ENCODE peak calls at places on chromosomes 16 and 17, in nine cellular contexts. F is tibial artery; O is CD8-positive, alpha-beta memory T cell; W is effector memory CD4-positive, alpha-beta T cell; E is ascending aorta; R is IMR-90; D is astrocyte; G is breast epithelium; A is naive thymus-derived CD4-positive, alpha-beta T cell. K is an unnamed sample.

GRCh38 chr16:46621006-46621629 is at the start of gene SHCBP1:
- DNase-seq in F (peak), O (peak), W (peak), E (peak), R (peak), D (peak), G (peak), A (peak), K (peak)

GRCh38 chr17:9987779-9988585 is 82.9 kb upstream of the RCVRN start:
- DNase-seq in F (no peak), O (peak), W (no peak), E (no peak), R (peak), D (no peak), G (no peak), A (peak), K (peak)

GRCh38 chr16:28531777-28532744 is 6.7 kb downstream of the NUPR1 start:
- DNase-seq in F (peak), O (no peak), W (no peak), E (peak), R (no peak), D (no peak), G (peak), A (no peak), K (peak)

GRCh38 chr17:56699186-56699895 is 105.8 kb downstream of the NOG start:
- DNase-seq in F (peak), O (no peak), W (no peak), E (peak), R (peak), D (peak), G (peak), A (no peak), K (peak)

GRCh38 chr16:83744521-83744981 is 63.2 kb upstream of the HSBP1 start:
- DNase-seq in F (peak), O (no peak), W (no peak), E (peak), R (peak), D (no peak), G (no peak), A (no peak), K (no peak)

GRCh38 chr16:88854306-88855111 is 2.2 kb downstream of the GALNS start:
- DNase-seq in F (no peak), O (no peak), W (no peak), E (no peak), R (no peak), D (no peak), G (no peak), A (no peak), K (no peak)

GRCh38 chr16:27472091-27473020 is 70.4 kb downstream of the IL21R start:
- DNase-seq in F (no peak), O (no peak), W (no peak), E (no peak), R (no peak), D (no peak), G (no peak), A (no peak), K (no peak)

GRCh38 chr17:43855061-43855460 is 8.1 kb downstream of the CD300LG start:
- DNase-seq in F (peak), O (no peak), W (no peak), E (no peak), R (no peak), D (no peak), G (no peak), A (no peak), K (no peak)

GRCh38 chr16:21224800-21225199 is 8.7 kb upstream of the ANKS4B start:
- DNase-seq in F (no peak), O (no peak), W (no peak), E (no peak), R (no peak), D (no peak), G (no peak), A (no peak), K (no peak)

GRCh38 chr16:85444879-85445778 is 168.0 kb upstream of the GSE1 start:
- DNase-seq in F (no peak), O (no peak), W (no peak), E (no peak), R (no peak), D (no peak), G (no peak), A (no peak), K (no peak)

GRCh38 chr17:63311416-63311937 is 134.6 kb downstream of the CYB561 start:
- DNase-seq in F (no peak), O (no peak), W (no peak), E (no peak), R (no peak), D (no peak), G (no peak), A (no peak), K (no peak)

GRCh38 chr16:54493076-54493475 is 206.5 kb upstream of the IRX3 start:
- DNase-seq in F (no peak), O (no peak), W (no peak), E (no peak), R (no peak), D (peak), G (no peak), A (no peak), K (no peak)

GRCh38 chr17:44487170-44487569 is 16.0 kb downstream of the GPATCH8 start:
- DNase-seq in F (no peak), O (no peak), W (no peak), E (no peak), R (no peak), D (no peak), G (no peak), A (no peak), K (no peak)

GRCh38 chr16:87648236-87648635 is 45.9 kb downstream of the JPH3 start:
- DNase-seq in F (no peak), O (no peak), W (no peak), E (no peak), R (no peak), D (no peak), G (no peak), A (no peak), K (no peak)

GRCh38 chr17:5437721-5438317 is 1.1 kb downstream of the C1QBP start:
- DNase-seq in F (no peak), O (no peak), W (no peak), E (no peak), R (peak), D (peak), G (no peak), A (no peak), K (no peak)

GRCh38 chr16:12461201-12461600 is 342.5 kb downstream of the CPPED1 start:
- DNase-seq in F (no peak), O (no peak), W (no peak), E (no peak), R (peak), D (peak), G (no peak), A (no peak), K (no peak)

GRCh38 chr17:6072157-6072556 is 2.0 kb downstream of the WSCD1 start:
- DNase-seq in F (no peak), O (no peak), W (no peak), E (no peak), R (no peak), D (no peak), G (no peak), A (no peak), K (no peak)

GRCh38 chr16:67678354-67679023 is 11.9 kb downstream of the C16orf86 start:
- DNase-seq in F (no peak), O (no peak), W (no peak), E (no peak), R (no peak), D (no peak), G (no peak), A (no peak), K (no peak)

GRCh38 chr17:74385201-74385600 is 17.9 kb downstream of the GPR142 start:
- DNase-seq in F (no peak), O (no peak), W (no peak), E (no peak), R (no peak), D (no peak), G (no peak), A (no peak), K (no peak)

GRCh38 chr16:57413301-57413730 is 8.7 kb downstream of the CCL17 start:
- DNase-seq in F (no peak), O (no peak), W (no peak), E (no peak), R (no peak), D (no peak), G (no peak), A (no peak), K (no peak)

GRCh38 chr17:82003411-82004381 is 19.0 kb downstream of the CENPX start:
- DNase-seq in F (peak), O (no peak), W (no peak), E (peak), R (peak), D (peak), G (peak), A (no peak), K (peak)

GRCh38 chr17:77253611-77254051 is 112.9 kb downstream of the SEC14L1 start:
- DNase-seq in F (no peak), O (no peak), W (no peak), E (no peak), R (peak), D (peak), G (no peak), A (no peak), K (no peak)

GRCh38 chr17:7897090-7897489 is 8.5 kb downstream of the CHD3 start:
- DNase-seq in F (no peak), O (no peak), W (no peak), E (no peak), R (peak), D (no peak), G (no peak), A (no peak), K (no peak)
- H3K27ac ChIP-seq in F (no peak), O (no peak), W (no peak), E (no peak), R (no peak), D (no peak), G (no peak), A (no peak), K (no peak)

DNA sequence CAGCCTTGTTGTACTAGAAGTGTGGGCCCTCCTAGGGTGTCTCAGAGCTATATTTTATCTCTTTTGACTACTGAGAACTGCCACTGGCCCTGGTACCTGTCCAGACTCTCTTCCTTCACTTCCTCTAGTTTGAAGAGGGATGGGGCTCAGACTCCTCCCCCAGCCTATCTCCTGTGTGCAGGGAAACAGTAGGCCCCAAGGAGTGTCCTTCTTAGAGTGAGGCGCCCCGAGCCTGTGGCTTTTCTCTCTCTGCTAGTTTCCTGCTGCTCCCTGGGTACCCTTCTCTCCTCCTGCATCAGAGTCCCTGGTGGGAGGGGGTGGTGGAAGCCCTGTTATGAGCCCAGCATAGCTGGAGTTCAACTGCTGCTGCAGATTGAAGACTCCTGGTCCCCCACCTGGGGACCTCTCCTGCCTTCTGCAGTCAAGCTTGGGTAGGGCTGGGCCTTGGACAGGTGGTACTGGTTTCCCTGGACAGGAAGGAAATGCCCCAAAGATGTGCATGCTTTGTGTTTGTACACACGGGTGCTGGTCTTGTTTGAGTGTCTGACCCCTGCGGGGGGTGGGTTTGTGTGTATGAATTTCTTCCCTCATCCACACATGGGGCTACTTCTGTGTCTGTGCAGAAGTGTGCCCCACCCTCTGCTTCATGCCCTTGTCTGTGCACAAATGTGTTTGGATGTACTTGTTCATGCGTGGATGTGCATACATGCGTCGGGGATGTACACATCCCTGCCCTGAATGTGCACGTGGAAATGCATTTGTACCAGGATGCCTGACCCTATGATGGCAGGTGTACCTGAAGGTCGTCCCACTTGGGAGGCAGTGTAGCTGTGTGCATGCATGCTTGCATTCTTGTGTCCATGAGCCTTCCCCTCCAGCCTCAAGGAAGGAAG is 6.9 kb downstream of the RARA start:
- DNase-seq in F (peak), O (no peak), W (no peak), E (peak), R (no peak), D (no peak), G (no peak), A (no peak), K (no peak)
- H3K4me3 ChIP-seq in F (peak), O (no peak), W (no peak), E (no peak), R (no peak), D (no peak), G (peak), A (no peak), K (no peak)

GRCh38 chr16:2999929-3000328 is 12.8 kb upstream of the CLDN9 start:
- DNase-seq in F (no peak), O (no peak), W (no peak), E (no peak), R (no peak), D (no peak), G (no peak), A (no peak), K (no peak)
- H3K27ac ChIP-seq in F (no peak), O (no peak), W (no peak), E (no peak), R (no peak), D (no peak), G (no peak), A (no peak), K (no peak)

DNA sequence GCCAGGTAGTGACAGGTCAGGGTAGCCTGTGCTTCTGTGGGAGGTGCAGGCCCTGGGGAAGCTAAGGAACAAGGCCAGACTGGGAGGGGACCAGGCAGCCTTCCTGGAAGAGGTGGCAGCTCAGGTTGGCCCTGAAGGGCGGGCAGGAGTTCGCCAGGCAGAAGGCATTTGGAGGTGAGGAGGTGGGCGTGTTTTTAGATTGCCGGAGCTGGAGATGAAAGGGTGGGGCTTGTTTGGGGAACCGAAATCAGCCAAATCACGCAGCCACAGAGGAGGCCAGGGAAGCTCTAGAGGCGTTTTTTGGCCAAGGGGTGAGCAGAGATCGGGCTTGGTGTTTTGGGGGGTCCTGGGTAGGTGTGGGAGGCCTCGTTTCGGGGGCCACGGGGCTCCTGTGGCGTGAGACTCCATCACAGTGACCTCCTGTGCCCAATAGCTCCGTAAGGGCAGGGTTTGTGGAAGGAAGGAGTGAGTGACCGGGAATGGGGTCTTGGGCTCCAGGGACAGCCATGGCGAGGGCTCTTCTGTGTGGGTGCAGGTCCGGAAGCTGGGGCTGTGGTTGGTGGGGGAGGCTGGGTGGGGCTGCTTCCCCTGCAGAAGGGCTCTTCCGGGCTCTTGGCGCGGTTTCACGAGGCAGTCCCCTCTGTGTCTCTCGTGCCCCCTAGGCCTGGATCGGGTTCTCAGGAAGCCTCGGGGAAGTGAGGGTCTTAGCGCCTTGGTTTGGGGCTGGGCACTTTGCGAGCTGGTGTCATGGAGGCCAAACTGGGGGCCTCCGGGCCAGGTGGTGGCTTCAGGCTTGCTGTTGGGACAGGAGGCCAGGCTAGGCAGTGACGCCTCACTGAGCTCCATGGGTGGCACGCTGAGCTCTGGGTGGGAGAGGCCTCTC is 7.8 kb downstream of the ADCY7 start:
- DNase-seq in F (peak), O (peak), W (peak), E (no peak), R (no peak), D (no peak), G (no peak), A (peak), K (no peak)
- H3K4me3 ChIP-seq in F (peak), O (peak), W (peak), E (no peak), R (no peak), D (no peak), G (peak), A (peak), K (peak)

GRCh38 chr17:65060855-65061254 is 4.3 kb upstream of the GNA13 start:
- DNase-seq in F (no peak), O (no peak), W (no peak), E (no peak), R (no peak), D (no peak), G (no peak), A (no peak), K (no peak)

GRCh38 chr17:65064452-65065019 is 8.0 kb upstream of the GNA13 start:
- DNase-seq in F (no peak), O (no peak), W (no peak), E (no peak), R (peak), D (peak), G (no peak), A (no peak), K (no peak)

GRCh38 chr17:65058615-65059014 is 2.1 kb upstream of the GNA13 start:
- DNase-seq in F (no peak), O (no peak), W (no peak), E (no peak), R (no peak), D (no peak), G (no peak), A (no peak), K (no peak)

GRCh38 chr17:65061621-65062020 is 5.1 kb upstream of the GNA13 start:
- DNase-seq in F (no peak), O (no peak), W (no peak), E (no peak), R (no peak), D (no peak), G (no peak), A (no peak), K (no peak)

GRCh38 chr17:65062168-65062915 is 5.8 kb upstream of the GNA13 start:
- DNase-seq in F (no peak), O (no peak), W (no peak), E (no peak), R (no peak), D (no peak), G (no peak), A (no peak), K (no peak)
- H3K27ac ChIP-seq in F (no peak), O (no peak), W (no peak), E (no peak), R (no peak), D (no peak), G (peak), A (no peak), K (no peak)

GRCh38 chr16:71287903-71288302 is 1.3 kb downstream of the CMTR2 start:
- DNase-seq in F (no peak), O (no peak), W (no peak), E (no peak), R (no peak), D (no peak), G (no peak), A (no peak), K (no peak)
- H3K4me3 ChIP-seq in F (peak), O (peak), W (peak), E (no peak), R (no peak), D (peak), G (peak), A (peak), K (peak)

GRCh38 chr16:89949756-89950155 is 1.2 kb downstream of the DEF8 start:
- DNase-seq in F (no peak), O (no peak), W (no peak), E (no peak), R (no peak), D (no peak), G (no peak), A (no peak), K (no peak)
- H3K27ac ChIP-seq in F (no peak), O (no peak), W (no peak), E (no peak), R (no peak), D (no peak), G (no peak), A (no peak), K (no peak)

GRCh38 chr16:65117701-65118448 is 4.0 kb downstream of the CDH11 start:
- DNase-seq in F (peak), O (no peak), W (no peak), E (peak), R (peak), D (peak), G (no peak), A (peak), K (peak)
- H3K4me3 ChIP-seq in F (no peak), O (no peak), W (no peak), E (no peak), R (peak), D (peak), G (no peak), A (no peak), K (no peak)

DNA sequence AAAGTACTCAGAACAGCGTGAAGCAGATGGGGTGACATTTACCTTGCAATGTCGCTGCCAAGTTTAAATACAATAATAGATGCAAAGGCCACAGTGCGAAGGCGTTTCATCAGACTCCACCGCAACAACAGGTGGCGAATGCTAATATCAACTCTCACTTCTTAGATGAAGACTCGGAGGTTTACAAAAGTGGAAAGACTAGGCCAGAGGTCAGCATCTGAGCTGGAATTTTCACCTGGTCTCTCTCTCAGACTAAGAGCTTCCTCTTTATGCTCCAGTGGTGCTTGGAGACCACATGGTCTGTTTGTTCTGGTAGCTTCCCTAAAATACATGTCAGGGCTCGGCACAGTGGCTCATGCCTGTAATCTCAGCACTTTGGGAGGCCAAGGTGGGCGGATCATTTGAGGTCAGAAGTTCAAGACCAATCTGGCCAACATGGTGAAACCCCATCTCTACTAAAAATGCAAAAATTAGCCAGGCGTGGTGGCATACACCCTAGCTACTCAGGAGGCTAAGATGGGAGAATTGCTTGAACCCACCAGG is 169.1 kb downstream of the XYLT1 start:
- DNase-seq in F (no peak), O (no peak), W (no peak), E (no peak), R (no peak), D (no peak), G (no peak), A (no peak), K (no peak)
- H3K27ac ChIP-seq in F (no peak), O (no peak), W (no peak), E (no peak), R (no peak), D (no peak), G (no peak), A (no peak), K (no peak)

K was measured in heart right ventricle.